ENCODE peak calls at places on chromosomes 13 and 19, in nine cellular contexts. K, U, E, B, O, T, X, Y and W are unnamed samples.

GRCh38 chr19:4415352-4415751 is 12.9 kb downstream of the CHAF1A start:
- DNase-seq in K (no peak), U (peak; percentile 36), E (no peak), B (no peak), O (no peak), T (no peak), X (no peak), Y (peak; percentile 86), W (no peak)

GRCh38 chr19:45595814-45596213 is 6.2 kb downstream of the GPR4 start:
- DNase-seq in K (no peak), U (peak; percentile 59), E (no peak), B (no peak), O (no peak), T (no peak), X (no peak), Y (no peak), W (no peak)

GRCh38 chr13:52845766-52846566 is 2.5 kb downstream of the PCDH8 start:
- DNase-seq in K (no peak), U (peak; percentile 8), E (no peak), B (peak; percentile 22), O (no peak), T (no peak), X (no peak), Y (peak; percentile 85), W (peak; percentile 5)

GRCh38 chr13:112252744-112253590 is 123.2 kb upstream of the SPACA7 start:
- DNase-seq in K (no peak), U (no peak), E (peak; percentile 43), B (no peak), O (peak; percentile 81), T (peak; percentile 64), X (no peak), Y (no peak), W (no peak)

GRCh38 chr13:87680298-87680697 is 9.1 kb downstream of the SLITRK5 start:
- DNase-seq in K (no peak), U (no peak), E (no peak), B (no peak), O (no peak), T (no peak), X (peak; percentile 12), Y (no peak), W (peak; percentile 9)

GRCh38 chr13:32811297-32811800 is 204.9 kb upstream of the KL start:
- DNase-seq in K (no peak), U (no peak), E (no peak), B (no peak), O (no peak), T (no peak), X (peak; percentile 37), Y (peak; percentile 15), W (peak; percentile 41)

GRCh38 chr19:4130635-4131438 is 6.9 kb upstream of the MAP2K2 start:
- DNase-seq in K (no peak), U (peak; percentile 76), E (no peak), B (no peak), O (no peak), T (no peak), X (no peak), Y (no peak), W (peak; percentile 77)

GRCh38 chr19:16381756-16382401 is 57.3 kb downstream of the KLF2 start:
- DNase-seq in K (peak; percentile 98), U (peak; percentile 89), E (peak; percentile 98), B (peak; percentile 94), O (peak; percentile 98), T (no peak), X (no peak), Y (no peak), W (no peak)

GRCh38 chr19:42498387-42498786 is 29.9 kb downstream of the CEACAM1 start:
- DNase-seq in K (no peak), U (no peak), E (no peak), B (no peak), O (no peak), T (no peak), X (no peak), Y (no peak), W (no peak)

GRCh38 chr19:17929056-17929455 is 3.8 kb upstream of the CCDC124 start:
- DNase-seq in K (no peak), U (no peak), E (no peak), B (no peak), O (no peak), T (no peak), X (no peak), Y (no peak), W (no peak)

GRCh38 chr13:108777421-108778420 is 148.3 kb downstream of the MYO16 start:
- DNase-seq in K (no peak), U (no peak), E (no peak), B (no peak), O (no peak), T (no peak), X (no peak), Y (peak; percentile 13), W (peak; percentile 97)

GRCh38 chr13:111572956-111573355 is 252.5 kb downstream of the TEX29 start:
- DNase-seq in K (no peak), U (no peak), E (no peak), B (no peak), O (no peak), T (no peak), X (no peak), Y (no peak), W (no peak)

GRCh38 chr13:40127476-40127875 is 472.0 kb downstream of the COG6 start:
- DNase-seq in K (no peak), U (no peak), E (no peak), B (no peak), O (no peak), T (no peak), X (no peak), Y (no peak), W (no peak)

GRCh38 chr19:27966390-27966816 is 1246.5 kb downstream of the UQCRFS1 start:
- DNase-seq in K (no peak), U (peak; percentile 30), E (no peak), B (no peak), O (no peak), T (no peak), X (no peak), Y (peak; percentile 19), W (peak; percentile 14)

GRCh38 chr13:22665531-22665930 is 515.2 kb upstream of the SGCG start:
- DNase-seq in K (no peak), U (no peak), E (no peak), B (no peak), O (no peak), T (no peak), X (no peak), Y (no peak), W (no peak)

GRCh38 chr19:4513248-4513647 is 5.0 kb downstream of the PLIN4 start:
- DNase-seq in K (no peak), U (no peak), E (no peak), B (no peak), O (no peak), T (no peak), X (no peak), Y (no peak), W (no peak)

GRCh38 chr19:29478578-29479565 is 46.9 kb upstream of the VSTM2B start:
- DNase-seq in K (no peak), U (no peak), E (no peak), B (no peak), O (peak; percentile 74), T (peak; percentile 61), X (no peak), Y (peak; percentile 85), W (no peak)

DNA sequence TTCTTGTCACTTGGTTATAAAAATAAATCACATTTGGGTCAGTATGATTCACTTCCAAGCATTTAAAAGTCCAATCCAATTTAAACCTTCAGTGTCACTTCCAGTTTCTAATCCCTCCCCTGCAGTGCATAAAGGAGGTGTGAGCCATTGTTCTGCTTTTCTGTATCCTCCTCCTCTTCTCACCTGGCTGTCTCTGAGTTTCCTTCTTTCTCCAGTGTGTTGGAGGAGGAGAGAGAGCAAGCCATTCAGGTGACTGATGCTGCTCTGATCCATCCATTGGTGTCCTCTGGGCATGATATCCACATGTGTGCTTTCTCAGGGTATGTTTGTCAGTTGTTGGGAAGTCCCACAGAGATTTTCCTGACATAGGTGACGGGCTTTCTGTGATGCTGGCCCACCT is 1.2 kb downstream of the NUDT15 start:
- DNase-seq in K (no peak), U (no peak), E (no peak), B (no peak), O (no peak), T (no peak), X (no peak), Y (peak; percentile 5), W (no peak)
- H3K4me3 ChIP-seq in K (no peak overlapping the region), U (peak overlapping the region; percentile 72), E (no peak overlapping the region), B (peak overlapping the region; percentile 84), O (no peak overlapping the region), T (peak overlapping the region; percentile 68), X (no peak overlapping the region), Y (peak overlapping the region; percentile 71), W (no peak overlapping the region)

GRCh38 chr19:37725181-37725580 is 5.6 kb upstream of the ZNF607 start:
- DNase-seq in K (no peak), U (no peak), E (no peak), B (no peak), O (no peak), T (no peak), X (no peak), Y (no peak), W (no peak)

GRCh38 chr19:37719111-37719926 is at the start of gene ZNF607:
- DNase-seq in K (peak; percentile 81), U (peak; percentile 94), E (peak; percentile 83), B (peak; percentile 87), O (peak; percentile 96), T (peak; percentile 97), X (peak; percentile 86), Y (peak; percentile 97), W (peak; percentile 91)

GRCh38 chr19:37716140-37716539 is 3.4 kb downstream of the ZNF607 start:
- DNase-seq in K (no peak), U (no peak), E (no peak), B (no peak), O (no peak), T (no peak), X (no peak), Y (no peak), W (no peak)

GRCh38 chr19:37718357-37718756 is 1.2 kb downstream of the ZNF607 start:
- DNase-seq in K (no peak), U (no peak), E (no peak), B (no peak), O (no peak), T (no peak), X (no peak), Y (peak; percentile 29), W (no peak)

GRCh38 chr19:37719927-37720265 is 335 bp upstream of the ZNF607 start:
- DNase-seq in K (no peak), U (no peak), E (no peak), B (no peak), O (no peak), T (no peak), X (no peak), Y (no peak), W (no peak)
- TF ChIP-seq CTCF in K (no peak), U (no peak), E (peak; percentile 3), B (no peak), O (no peak), T (no peak), X (no peak), Y (peak; percentile 18), W (no peak)

DNA sequence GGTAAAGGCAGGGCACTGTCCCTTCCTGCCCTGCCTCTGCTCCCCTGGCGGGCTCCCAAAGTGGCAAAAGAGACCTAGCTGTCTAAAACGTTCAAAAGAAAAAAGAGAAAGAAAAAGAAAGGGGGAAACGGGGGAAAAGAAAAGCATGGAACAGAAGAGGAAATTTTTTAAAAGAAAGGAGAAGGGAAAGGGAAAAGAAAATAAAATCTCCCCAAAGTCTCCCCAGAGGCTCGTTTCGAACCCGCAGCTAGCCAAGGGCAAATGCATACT is 37.0 kb upstream of the FLT1 start:
- DNase-seq in K (no peak), U (no peak), E (no peak), B (no peak), O (no peak), T (no peak), X (no peak), Y (no peak), W (no peak)
- H3K4me3 ChIP-seq in K (peak overlapping the region; percentile 52), U (peak overlapping the region; percentile 46), E (peak overlapping the region; percentile 39), B (peak overlapping the region; percentile 59), O (peak overlapping the region; percentile 24), T (peak overlapping the region; percentile 38), X (no peak overlapping the region), Y (peak overlapping the region; percentile 66), W (peak overlapping the region; percentile 37)

GRCh38 chr19:13277104-13277809 is 127.0 kb downstream of the IER2 start:
- DNase-seq in K (peak; percentile 34), U (peak; percentile 83), E (no peak), B (peak; percentile 28), O (no peak), T (no peak), X (peak; percentile 49), Y (peak; percentile 73), W (peak; percentile 68)
- TF ChIP-seq CTCF in K (peak; percentile 59), U (peak; percentile 47), E (peak; percentile 54), B (peak; percentile 67), O (no peak), T (peak; percentile 72), X (peak; percentile 79), Y (peak; percentile 75), W (peak; percentile 37)